ENCODE peak calls at places on chromosomes 12 and 14, in eight cellular contexts. O, S, C, A, J, L, U and M are unnamed samples.

GRCh38 chr14:22391908-22392307 is 197.1 kb downstream of the DAD1 start:
- DNase-seq in O (no peak), S (peak), C (peak), A (peak), J (peak), L (no peak), U (peak), M (no peak)

GRCh38 chr12:130815028-130815741 is 23.9 kb downstream of the STX2 start:
- DNase-seq in O (no peak), S (no peak), C (no peak), A (no peak), J (no peak), L (no peak), U (no peak), M (no peak)

GRCh38 chr14:33056213-33056612 is 117.5 kb downstream of the NPAS3 start:
- DNase-seq in O (no peak), S (no peak), C (no peak), A (no peak), J (no peak), L (no peak), U (no peak), M (no peak)

GRCh38 chr14:94665121-94665520 is 52.9 kb downstream of the SERPINA3 start:
- DNase-seq in O (no peak), S (no peak), C (no peak), A (no peak), J (no peak), L (no peak), U (peak), M (no peak)

GRCh38 chr14:99572173-99572999 is 31.6 kb downstream of the CCDC85C start:
- DNase-seq in O (no peak), S (peak), C (no peak), A (no peak), J (no peak), L (no peak), U (no peak), M (no peak)

GRCh38 chr12:2646341-2646740 is 148.4 kb upstream of the FKBP4 start:
- DNase-seq in O (no peak), S (no peak), C (no peak), A (no peak), J (no peak), L (no peak), U (no peak), M (no peak)

GRCh38 chr12:27220057-27220987 is 23.8 kb upstream of the STK38L start:
- DNase-seq in O (no peak), S (no peak), C (peak), A (no peak), J (no peak), L (no peak), U (no peak), M (no peak)

GRCh38 chr14:65704850-65705249 is 292.3 kb downstream of the FUT8 start:
- DNase-seq in O (no peak), S (no peak), C (no peak), A (no peak), J (no peak), L (no peak), U (no peak), M (no peak)

GRCh38 chr12:109462868-109463692 is 14.0 kb downstream of the KCTD10 start:
- DNase-seq in O (peak), S (peak), C (no peak), A (peak), J (peak), L (peak), U (peak), M (no peak)

GRCh38 chr12:98653866-98654493 is 8.9 kb downstream of the APAF1 start:
- DNase-seq in O (no peak), S (no peak), C (peak), A (peak), J (no peak), L (no peak), U (peak), M (no peak)

GRCh38 chr12:116358850-116359761 is 81.6 kb upstream of the MED13L start:
- DNase-seq in O (peak), S (peak), C (peak), A (peak), J (peak), L (peak), U (peak), M (peak)

GRCh38 chr14:90970167-90970600 is 90.3 kb downstream of the RPS6KA5 start:
- DNase-seq in O (no peak), S (no peak), C (no peak), A (peak), J (no peak), L (no peak), U (no peak), M (no peak)

DNA sequence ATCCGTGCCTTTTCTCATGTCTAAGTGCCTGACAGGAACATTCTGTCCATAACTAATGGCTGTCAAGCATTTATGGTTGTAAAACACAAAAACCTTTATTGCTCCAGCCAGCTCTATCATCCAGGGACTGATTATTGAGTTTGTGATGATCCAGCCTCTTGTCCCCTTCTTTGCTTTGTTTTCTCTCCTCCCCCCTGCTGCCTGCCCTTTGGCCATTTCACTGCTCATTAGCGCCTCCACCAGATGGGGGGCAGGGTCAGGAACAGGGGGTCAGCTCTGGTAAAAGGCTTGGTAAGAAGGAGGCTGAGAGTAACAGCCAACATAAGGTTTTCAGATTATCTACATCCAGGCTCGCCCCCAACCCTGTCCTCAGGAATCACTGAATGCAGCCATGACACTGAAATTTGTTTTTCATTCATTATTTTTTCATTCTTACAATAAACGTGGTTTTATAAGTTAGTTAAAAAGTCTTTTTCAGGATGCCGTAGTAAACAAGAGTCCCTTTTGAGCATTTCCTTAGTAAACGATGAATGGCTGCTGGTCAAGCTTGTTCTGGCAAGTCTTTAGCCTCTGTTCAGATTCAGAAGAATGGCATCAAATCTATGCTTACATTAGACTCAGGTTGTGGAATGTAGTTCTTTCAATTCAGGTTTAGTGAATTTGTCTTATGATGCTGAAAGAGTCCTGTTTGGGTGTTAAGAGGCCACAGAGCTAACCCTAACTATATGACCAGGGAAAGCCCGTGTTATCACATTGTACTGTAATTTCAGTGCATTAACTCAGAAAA is 21.7 kb downstream of the HMGA2 start:
- DNase-seq in O (no peak), S (no peak), C (no peak), A (no peak), J (peak), L (no peak), U (no peak), M (no peak)
- TF ChIP-seq CTCF in O (no peak), S (no peak), C (no peak), A (peak), J (peak), L (no peak), U (peak), M (no peak)

DNA sequence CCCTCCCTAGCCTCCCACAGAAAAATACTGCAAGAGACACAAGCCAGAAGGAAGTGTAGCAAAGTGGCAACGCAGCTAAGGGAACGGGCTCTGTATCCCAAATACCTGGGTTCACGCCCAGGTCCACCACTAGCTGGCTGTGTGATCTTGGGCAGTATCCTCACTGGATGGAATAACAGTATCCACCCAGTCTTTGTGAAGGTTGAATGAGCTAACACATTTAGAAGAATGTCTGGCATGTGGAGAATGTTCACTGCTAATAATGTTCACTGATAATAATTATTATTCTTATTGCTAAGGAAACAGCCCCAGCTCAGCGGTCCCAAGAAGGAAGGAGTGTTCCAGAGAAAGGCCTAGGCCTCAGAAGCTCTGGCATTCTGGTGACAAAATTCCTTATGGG is 70.9 kb downstream of the VWF start:
- DNase-seq in O (no peak), S (no peak), C (no peak), A (no peak), J (no peak), L (no peak), U (no peak), M (no peak)
- TF ChIP-seq CTCF in O (no peak), S (no peak), C (no peak), A (no peak), J (no peak), L (no peak), U (peak), M (no peak)

DNA sequence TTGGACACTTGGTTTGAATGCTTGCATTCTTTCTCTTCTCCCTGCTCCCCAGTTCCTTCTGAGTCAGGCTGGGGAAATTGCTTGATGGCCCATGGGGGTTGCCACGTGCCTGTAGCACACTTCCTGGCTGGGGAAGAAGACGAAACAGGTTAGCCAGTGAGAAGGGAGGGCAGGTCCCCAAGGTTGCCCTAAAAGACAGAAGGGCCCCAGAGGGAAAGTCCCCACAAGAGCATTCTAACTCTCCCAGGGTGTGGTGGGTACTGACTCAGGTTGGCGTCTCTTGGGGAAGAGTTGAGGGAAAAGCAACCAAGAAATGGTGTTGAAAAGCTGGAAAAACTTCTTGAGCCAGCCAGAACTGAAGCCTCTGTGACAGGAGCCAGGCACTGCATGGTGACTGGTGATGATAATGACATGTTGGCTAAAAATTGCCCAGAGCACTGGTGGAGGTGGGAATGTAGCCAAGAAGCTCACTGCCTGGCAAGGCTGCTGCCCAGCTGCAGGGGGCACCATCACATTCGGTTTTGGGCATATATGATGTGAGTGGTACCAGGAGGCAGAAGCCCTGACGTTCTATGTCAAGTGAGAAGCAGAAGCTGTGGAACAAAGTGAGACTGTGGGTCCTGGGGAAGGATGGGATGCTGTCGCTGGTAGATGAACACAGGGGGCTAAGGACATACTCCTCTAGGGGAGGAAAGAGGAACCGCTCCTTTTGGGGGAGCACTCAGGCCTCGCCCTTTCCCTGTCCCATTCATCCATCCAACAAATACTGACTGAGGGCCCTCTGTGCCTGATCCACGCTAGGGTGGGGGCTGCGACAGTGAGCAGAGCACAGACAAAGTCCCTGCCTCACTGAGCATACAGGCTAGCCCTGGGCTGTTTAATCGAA is 8.1 kb upstream of the RABGGTA start:
- DNase-seq in O (no peak), S (no peak), C (peak), A (peak), J (no peak), L (no peak), U (no peak), M (peak)
- TF ChIP-seq CTCF in O (no peak), S (no peak), C (peak), A (peak), J (peak), L (no peak), U (peak), M (no peak)

DNA sequence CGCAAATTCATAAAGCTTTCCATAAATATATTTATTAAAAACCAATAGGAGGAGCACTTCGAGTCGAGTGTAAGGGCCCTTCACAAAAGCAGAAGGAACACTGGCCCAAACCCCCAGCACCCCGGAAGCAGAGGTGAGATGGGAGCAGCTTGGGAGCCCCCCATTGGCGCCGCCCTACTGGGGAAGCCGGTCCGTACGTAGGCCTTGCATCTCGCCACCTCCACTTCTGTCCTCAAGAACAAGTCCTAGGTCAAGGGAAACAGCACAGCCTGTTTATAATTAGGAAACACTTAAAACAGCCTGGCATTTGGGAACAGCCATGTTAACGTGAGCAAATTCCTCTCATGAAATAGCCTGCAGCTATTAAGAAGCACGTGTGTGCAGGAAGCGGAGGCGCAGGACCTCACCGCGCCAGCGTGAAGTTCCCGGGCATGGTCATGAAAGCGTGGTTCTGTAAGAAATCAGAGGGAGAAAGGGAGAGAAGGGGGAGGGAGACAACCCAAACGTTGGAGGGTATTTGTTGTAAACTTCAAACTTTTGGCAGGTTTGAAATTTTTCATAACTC is 7.7 kb downstream of the ANKRD9 start:
- DNase-seq in O (no peak), S (no peak), C (no peak), A (no peak), J (peak), L (no peak), U (no peak), M (no peak)
- TF ChIP-seq CTCF in O (no peak), S (no peak), C (no peak), A (peak), J (peak), L (no peak), U (no peak), M (no peak)

DNA sequence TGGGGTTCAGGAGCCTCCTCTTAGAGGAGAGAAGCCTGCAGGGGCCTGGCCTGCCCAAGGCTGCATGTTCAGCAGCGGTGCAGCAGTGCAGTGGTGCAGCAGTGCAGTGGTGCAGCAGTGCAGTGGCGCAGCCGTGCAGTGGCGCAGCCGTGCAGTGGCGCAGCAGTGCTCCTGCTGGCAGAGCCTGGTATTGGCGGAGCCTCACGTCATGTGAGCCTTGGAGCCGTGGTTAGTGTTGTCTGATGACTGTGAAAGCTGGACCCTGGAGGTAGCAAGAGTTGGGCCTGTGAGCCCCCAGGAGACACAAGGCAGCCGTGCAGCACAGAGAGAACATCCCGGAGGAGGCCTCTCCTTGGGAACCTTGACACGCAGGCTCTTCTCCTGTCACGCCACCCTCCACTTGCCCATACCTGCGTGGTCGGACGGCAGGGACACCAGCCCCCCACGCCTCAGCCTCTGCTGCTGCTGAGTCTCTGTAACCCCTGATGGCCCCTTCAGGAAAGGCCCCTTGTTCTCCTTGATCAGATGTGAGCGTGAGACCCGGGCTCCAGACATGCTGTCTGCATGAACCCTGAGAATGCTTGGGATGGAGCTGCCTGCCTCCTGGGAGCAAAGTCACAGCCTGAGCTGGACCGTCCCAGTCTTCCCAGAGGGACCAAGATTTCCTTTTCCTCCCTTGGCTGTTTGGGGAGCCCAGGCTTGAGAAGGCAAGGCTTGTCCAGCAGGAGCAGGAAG is 193.7 kb downstream of the KIF26A start:
- DNase-seq in O (no peak), S (peak), C (no peak), A (no peak), J (no peak), L (no peak), U (no peak), M (no peak)
- TF ChIP-seq CTCF in O (no peak), S (no peak), C (no peak), A (peak), J (peak), L (peak), U (no peak), M (no peak)